ENCODE peak calls at places on chromosomes 3 and 15, in six cellular contexts. B, M, D, R, F and L are unnamed samples.

GRCh38 chr3:14144423-14145075 is 19.7 kb downstream of the TMEM43 start:
- DNase-seq in B (peak; percentile 85), M (peak; percentile 85), D (peak; percentile 96), R (no peak), F (peak; percentile 52), L (peak; percentile 70)

GRCh38 chr3:70110066-70110465 is 110.5 kb downstream of the SAMMSON start:
- DNase-seq in B (no peak), M (no peak), D (no peak), R (no peak), F (no peak), L (no peak)

GRCh38 chr15:80480909-80481308 is 76.7 kb downstream of the ARNT2 start:
- DNase-seq in B (no peak), M (no peak), D (no peak), R (no peak), F (no peak), L (no peak)

GRCh38 chr3:53169045-53169831 is 8.2 kb downstream of the PRKCD start:
- DNase-seq in B (no peak), M (no peak), D (peak; percentile 71), R (no peak), F (no peak), L (no peak)

GRCh38 chr3:16513141-16514020 is at the start of gene RFTN1:
- DNase-seq in B (peak; percentile 41), M (peak; percentile 7), D (no peak), R (no peak), F (no peak), L (peak; percentile 47)

GRCh38 chr3:143261848-143262247 is 142.3 kb downstream of the CHST2 start:
- DNase-seq in B (no peak), M (no peak), D (no peak), R (no peak), F (no peak), L (no peak)

GRCh38 chr3:79410617-79411016 is 357.2 kb downstream of the ROBO1 start:
- DNase-seq in B (no peak), M (no peak), D (no peak), R (no peak), F (no peak), L (no peak)

GRCh38 chr15:33737687-33738606 is 230.3 kb upstream of the CHRM5 start:
- DNase-seq in B (no peak), M (peak; percentile 48), D (peak; percentile 25), R (peak; percentile 15), F (no peak), L (no peak)

GRCh38 chr3:25897019-25897418 is 107.1 kb downstream of the OXSM start:
- DNase-seq in B (peak; percentile 25), M (peak; percentile 72), D (peak; percentile 20), R (no peak), F (no peak), L (peak; percentile 25)

GRCh38 chr3:194050782-194051320 is 85.1 kb upstream of the HES1 start:
- DNase-seq in B (no peak), M (no peak), D (no peak), R (no peak), F (no peak), L (no peak)

GRCh38 chr3:197417451-197417850 is 119.0 kb upstream of the DLG1 start:
- DNase-seq in B (no peak), M (no peak), D (no peak), R (no peak), F (no peak), L (no peak)

GRCh38 chr3:55891106-55891505 is 404.0 kb upstream of the WNT5A start:
- DNase-seq in B (no peak), M (no peak), D (no peak), R (no peak), F (no peak), L (no peak)

GRCh38 chr15:41790756-41791546 is 16.7 kb downstream of the MAPKBP1 start:
- DNase-seq in B (no peak), M (peak; percentile 78), D (peak; percentile 28), R (no peak), F (no peak), L (no peak)

GRCh38 chr3:9808345-9809037 is 1.6 kb upstream of the TTLL3 start:
- DNase-seq in B (peak; percentile 56), M (peak; percentile 44), D (peak; percentile 31), R (no peak), F (no peak), L (no peak)

GRCh38 chr3:21393684-21394307 is 357.2 kb downstream of the ZNF385D start:
- DNase-seq in B (no peak), M (no peak), D (no peak), R (no peak), F (no peak), L (no peak)

GRCh38 chr3:21392521-21392920 is 358.5 kb downstream of the ZNF385D start:
- DNase-seq in B (no peak), M (no peak), D (no peak), R (no peak), F (no peak), L (no peak)

GRCh38 chr3:21398461-21398860 is 352.5 kb downstream of the ZNF385D start:
- DNase-seq in B (no peak), M (no peak), D (no peak), R (no peak), F (no peak), L (no peak)
- TF ChIP-seq POLR2AphosphoS5 in B (no peak), M (no peak), D (no peak), R (no peak), F (no peak), L (no peak)

GRCh38 chr3:11140054-11140712 is 14.1 kb upstream of the HRH1 start:
- DNase-seq in B (no peak), M (no peak), D (no peak), R (no peak), F (peak; percentile 61), L (no peak)
- TF ChIP-seq TAF1 in B (no peak), M (no peak), D (no peak), R (no peak), F (no peak), L (no peak)

DNA sequence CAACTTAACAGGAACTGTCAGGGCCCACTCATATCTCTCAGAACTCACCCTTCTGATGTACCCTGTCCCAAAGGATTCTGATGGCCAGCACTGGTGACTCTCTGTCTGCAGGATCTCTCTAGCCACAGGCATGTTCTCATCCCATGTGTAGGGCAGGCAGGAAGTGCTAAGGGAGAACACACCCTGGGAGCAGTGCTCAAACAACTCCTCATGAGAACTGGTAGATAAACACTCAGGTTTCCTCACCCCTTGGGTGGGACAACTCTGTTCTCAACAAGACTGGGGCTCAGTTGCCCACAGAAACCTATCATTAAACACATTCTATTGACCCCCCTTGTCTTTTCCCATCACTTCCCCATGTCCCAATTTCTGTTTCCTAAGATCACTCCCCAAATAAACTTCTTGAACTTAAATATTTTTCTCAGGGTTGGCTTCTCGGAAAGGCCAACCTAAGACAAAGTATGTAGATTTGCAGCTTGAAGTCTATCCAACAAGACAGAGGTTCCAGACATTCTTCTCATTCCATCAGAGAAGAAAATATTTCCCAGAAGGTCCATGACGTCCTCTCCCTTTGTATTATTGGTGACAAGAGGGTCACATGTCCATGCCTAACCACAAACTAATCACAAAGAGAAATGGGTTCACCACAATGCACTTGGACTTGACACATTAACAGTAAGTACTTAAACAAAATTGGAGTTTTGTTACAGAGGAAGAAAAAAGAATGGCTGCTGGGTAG is 276.6 kb upstream of the GADL1 start:
- DNase-seq in B (no peak), M (no peak), D (no peak), R (no peak), F (no peak), L (no peak)
- TF ChIP-seq POLR2A in B (no peak), M (no peak), D (no peak), R (no peak), F (no peak), L (no peak)

GRCh38 chr15:76931397-76932089 is at the start of gene RCN2:
- DNase-seq in B (peak; percentile 82), M (peak; percentile 96), D (peak; percentile 86), R (peak; percentile 66), F (peak; percentile 63), L (peak; percentile 85)

GRCh38 chr15:76935620-76936019 is 4.1 kb downstream of the RCN2 start:
- DNase-seq in B (no peak), M (no peak), D (no peak), R (no peak), F (peak; percentile 72), L (peak; percentile 15)

GRCh38 chr15:76930831-76931396 is 635 bp upstream of the RCN2 start:
- DNase-seq in B (no peak), M (peak; percentile 20), D (no peak), R (no peak), F (no peak), L (no peak)

GRCh38 chr15:76929011-76929760 is 2.4 kb upstream of the RCN2 start:
- DNase-seq in B (no peak), M (no peak), D (no peak), R (no peak), F (no peak), L (no peak)

GRCh38 chr15:76932090-76932966 is 779 bp downstream of the RCN2 start:
- DNase-seq in B (no peak), M (peak; percentile 16), D (no peak), R (no peak), F (no peak), L (no peak)
- TF ChIP-seq POLR2AphosphoS5 in B (no peak), M (no peak), D (no peak), R (no peak), F (no peak), L (no peak)

GRCh38 chr3:18436213-18436612 is 11.1 kb upstream of the SATB1 start:
- DNase-seq in B (no peak), M (no peak), D (no peak), R (no peak), F (no peak), L (no peak)
- TF ChIP-seq TAF1 in B (no peak), M (no peak), D (no peak), R (no peak), F (no peak), L (no peak)

GRCh38 chr15:84816694-84817460 is at the start of gene ALPK3:
- DNase-seq in B (no peak), M (no peak), D (no peak), R (no peak), F (no peak), L (no peak)
- TF ChIP-seq POLR2A in B (no peak), M (no peak), D (no peak), R (no peak), F (no peak), L (no peak)

DNA sequence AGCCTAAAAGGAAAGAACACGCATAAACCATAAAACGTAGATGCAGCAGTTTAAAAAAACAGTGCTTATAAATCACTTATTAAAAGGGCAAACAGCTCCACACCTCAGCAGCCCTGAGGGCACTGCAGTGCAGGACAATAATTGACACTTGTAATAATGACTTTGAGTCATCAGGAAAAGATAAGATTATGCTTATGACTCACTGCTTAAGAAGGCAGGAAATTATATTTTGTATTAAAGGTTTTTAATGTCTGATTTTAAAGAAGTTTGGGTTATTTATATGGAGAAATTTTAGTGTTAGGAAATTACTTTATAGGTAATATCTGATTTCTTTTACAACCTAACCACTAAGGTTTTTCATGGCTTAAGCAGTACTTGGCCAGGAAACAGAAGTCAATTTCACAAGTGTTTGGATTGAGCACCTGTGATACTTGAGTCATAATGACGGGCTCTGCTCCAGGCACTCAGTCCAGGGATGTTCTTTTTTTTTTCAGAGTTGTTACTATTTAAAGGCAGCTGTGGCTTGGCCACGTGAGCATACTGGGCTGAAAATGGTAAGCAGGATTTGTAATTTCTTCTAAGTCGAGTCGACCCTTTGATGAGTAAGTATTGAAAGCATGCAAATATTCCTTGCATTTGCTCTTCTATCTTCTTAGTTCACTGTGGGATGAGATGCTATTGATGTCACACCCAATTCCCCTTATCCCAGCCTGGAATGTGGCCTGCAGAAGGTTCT is 21.6 kb upstream of the SLC6A20 start:
- DNase-seq in B (no peak), M (no peak), D (no peak), R (no peak), F (no peak), L (no peak)
- TF ChIP-seq POLR2AphosphoS5 in B (no peak), M (no peak), D (no peak), R (no peak), F (no peak), L (no peak)